ENCODE peak calls at places on chromosomes 12 and 14, in four cellular contexts. B is iPS DF 6.9, C is RCC 7860, Z is epithelial cell of esophagus. I is an unnamed sample.

GRCh38 chr14:90438841-90439240 is 42.0 kb downstream of the CALM1 start:
- DNase-seq in B (no peak), Z (peak; percentile 43), C (no peak), I (no peak)

GRCh38 chr12:6067152-6067916 is 57.1 kb downstream of the VWF start:
- DNase-seq in C (no peak), Z (no peak), B (no peak), I (peak; percentile 51)

GRCh38 chr14:71143391-71144290 is 236.4 kb downstream of the PCNX1 start:
- DNase-seq in C (peak; percentile 51), Z (peak; percentile 92), B (no peak), I (peak; percentile 72)

GRCh38 chr14:100532916-100533630 is 54.1 kb downstream of the BEGAIN start:
- DNase-seq in C (no peak), B (no peak), Z (no peak), I (no peak)

GRCh38 chr14:62451221-62451620 is 594.0 kb downstream of the KCNH5 start:
- DNase-seq in B (no peak), C (no peak), Z (peak; percentile 64), I (no peak)

GRCh38 chr14:72201645-72202044 is 269.4 kb downstream of the RGS6 start:
- DNase-seq in Z (no peak), C (no peak), B (no peak), I (no peak)

GRCh38 chr12:121196902-121197301 is 13.0 kb upstream of the P2RX4 start:
- DNase-seq in B (no peak), C (no peak), Z (no peak), I (no peak)

GRCh38 chr14:103449762-103450161 is 64.5 kb downstream of the MARK3 start:
- DNase-seq in B (no peak), C (no peak), Z (no peak), I (no peak)

GRCh38 chr14:72615511-72616121 is 278.3 kb downstream of the DPF3 start:
- DNase-seq in B (no peak), Z (peak; percentile 89), C (peak; percentile 44), I (no peak)

GRCh38 chr12:9872743-9873142 is 3.6 kb upstream of the CLEC2B start:
- DNase-seq in B (no peak), Z (peak; percentile 89), C (no peak), I (no peak)

GRCh38 chr12:52004042-52004648 is 2.6 kb upstream of the TAMALIN start:
- DNase-seq in B (no peak), Z (peak; percentile 63), C (peak; percentile 35), I (peak; percentile 82)

GRCh38 chr12:47110706-47111391 is 31.1 kb upstream of the AMIGO2 start:
- DNase-seq in B (no peak), C (no peak), Z (no peak), I (no peak)

GRCh38 chr14:28609228-28609828 is 157.3 kb upstream of the FOXG1 start:
- DNase-seq in B (peak; percentile 39), C (peak; percentile 5), Z (peak; percentile 65), I (peak; percentile 9)

GRCh38 chr14:106872619-106873446 is 1346.5 kb downstream of the TMEM121 start:
- DNase-seq in B (no peak), C (peak; percentile 61), Z (no peak), I (peak; percentile 1)

GRCh38 chr12:45483571-45483970 is 245.9 kb upstream of the ARID2 start:
- DNase-seq in B (no peak), Z (no peak), C (no peak), I (no peak)

GRCh38 chr12:94148841-94149780 is 734 bp downstream of the PLXNC1 start:
- DNase-seq in Z (peak; percentile 7), C (no peak), B (no peak), I (peak; percentile 63)

GRCh38 chr12:77974643-77975042 is 143.9 kb downstream of the NAV3 start:
- DNase-seq in C (no peak), B (no peak), Z (no peak), I (no peak)

GRCh38 chr12:49658276-49658675 is 34.9 kb downstream of the PRPF40B start:
- DNase-seq in C (no peak), B (no peak), Z (no peak), I (no peak)

GRCh38 chr12:27785882-27786570 is 6.0 kb upstream of the MANSC4 start:
- DNase-seq in B (no peak), Z (peak; percentile 90), C (peak; percentile 7), I (peak; percentile 65)

GRCh38 chr12:1918081-1918874 is at the start of gene CACNA2D4:
- DNase-seq in C (no peak), Z (no peak), B (no peak), I (no peak)

GRCh38 chr12:89160716-89161123 is 191.6 kb downstream of the DUSP6 start:
- DNase-seq in B (no peak), C (no peak), Z (peak; percentile 94), I (peak; percentile 94)

GRCh38 chr14:56648508-56649301 is 69.1 kb downstream of the TMEM260 start:
- DNase-seq in B (no peak), C (no peak), Z (no peak), I (no peak)